ENCODE peak calls at places on chromosome 6, in six cellular contexts. Y is stomach; B is cardiac fibroblast; G is LoVo; O is stimulated activated CD4-positive, alpha-beta T cell treated with anti-CD3 and anti-CD28 coated beads, Interleukin-15, amount 100 ng/mL, for 48 hours; Z is ovary. A is an unnamed sample.

GRCh38 chr6:25640871-25641270 is 11.1 kb upstream of the SCGN start:
- DNase-seq in B (no peak), Z (no peak), G (no peak), Y (no peak), O (no peak), A (no peak)

GRCh38 chr6:39567091-39567490 is 158.1 kb downstream of the KIF6 start:
- DNase-seq in G (no peak), Z (no peak), B (no peak), Y (no peak), O (no peak), A (no peak)

GRCh38 chr6:13708679-13709261 is 2.9 kb downstream of the RANBP9 start:
- DNase-seq in Z (no peak), G (no peak), Y (no peak), B (peak), O (no peak), A (no peak)

GRCh38 chr6:137933696-137934095 is 66.6 kb downstream of the TNFAIP3 start:
- DNase-seq in O (no peak), Z (peak), G (no peak), Y (no peak), B (peak), A (no peak)

GRCh38 chr6:17710331-17710730 is 3.6 kb upstream of the NUP153 start:
- DNase-seq in G (no peak), O (no peak), B (peak), Z (no peak), Y (no peak), A (no peak)

GRCh38 chr6:157987788-157988699 is 6.4 kb downstream of the SYNJ2 start:
- DNase-seq in Z (no peak), B (no peak), Y (no peak), O (no peak), G (no peak), A (no peak)

GRCh38 chr6:146357578-146358340 is 185.9 kb upstream of the RAB32 start:
- DNase-seq in Z (no peak), O (no peak), Y (no peak), B (peak), G (no peak), A (no peak)

GRCh38 chr6:155014715-155015300 is 19.7 kb downstream of the TIAM2 start:
- DNase-seq in G (no peak), Z (no peak), Y (no peak), O (no peak), B (peak), A (no peak)

GRCh38 chr6:13538084-13538483 is 36.3 kb upstream of the SIRT5 start:
- DNase-seq in O (no peak), G (peak), Z (no peak), B (peak), Y (no peak), A (no peak)

A was measured in cardiac septum.